ENCODE peak calls at places on chromosomes 2 and 18, in five cellular contexts. T is GM23338, N is sigmoid colon, G is Panc1, E is breast epithelium. X is an unnamed sample.

GRCh38 chr2:9255416-9255815 is 48.8 kb downstream of the ASAP2 start:
- DNase-seq in T (no peak), N (no peak), G (no peak), E (no peak), X (no peak)

GRCh38 chr2:69645926-69646325 is 2.4 kb upstream of the AAK1 start:
- DNase-seq in T (no peak), N (no peak), G (no peak), E (no peak), X (no peak)

GRCh38 chr2:190705280-190705679 is 56.4 kb downstream of the NAB1 start:
- DNase-seq in T (no peak), N (no peak), G (no peak), E (no peak), X (no peak)

GRCh38 chr2:217286833-217287232 is 427.0 kb upstream of the TNP1 start:
- DNase-seq in T (no peak), N (no peak), G (no peak), E (no peak), X (no peak)

GRCh38 chr2:86675611-86676015 is 44.5 kb upstream of the RMND5A start:
- DNase-seq in T (peak), N (peak), G (no peak), E (no peak), X (no peak)

GRCh38 chr2:235300368-235301201 is 193.3 kb upstream of the AGAP1 start:
- DNase-seq in T (no peak), N (no peak), G (no peak), E (no peak), X (no peak)

GRCh38 chr18:74790451-74790850 is 192.8 kb downstream of the ZNF407 start:
- DNase-seq in T (no peak), N (no peak), G (no peak), E (no peak), X (no peak)

GRCh38 chr2:144181006-144181405 is 338.9 kb downstream of the ZEB2 start:
- DNase-seq in T (no peak), N (no peak), G (no peak), E (no peak), X (no peak)

GRCh38 chr2:57602738-57603137 is 443.9 kb upstream of the VRK2 start:
- DNase-seq in T (no peak), N (no peak), G (no peak), E (no peak), X (no peak)

GRCh38 chr2:208879666-208880065 is 473.1 kb downstream of the PTH2R start:
- DNase-seq in T (no peak), N (no peak), G (no peak), E (no peak), X (no peak)

GRCh38 chr2:120104002-120104467 is 91.2 kb downstream of the EPB41L5 start:
- DNase-seq in T (no peak), N (no peak), G (no peak), E (no peak), X (no peak)

GRCh38 chr2:133674433-133675331 is 106.4 kb upstream of the NCKAP5 start:
- DNase-seq in T (peak), N (peak), G (no peak), E (peak), X (no peak)

GRCh38 chr2:119715409-119716295 is 36.7 kb downstream of the TMEM177 start:
- DNase-seq in T (no peak), N (peak), G (no peak), E (no peak), X (peak)

GRCh38 chr2:178282075-178282474 is 87.8 kb downstream of the OSBPL6 start:
- DNase-seq in T (peak), N (no peak), G (no peak), E (no peak), X (no peak)

GRCh38 chr2:27496357-27497287 is at the start of gene GCKR:
- DNase-seq in T (no peak), N (no peak), G (no peak), E (no peak), X (no peak)

GRCh38 chr2:38602136-38602731 is 494 bp downstream of the HNRNPLL start:
- DNase-seq in T (peak), N (peak), G (no peak), E (peak), X (peak)

GRCh38 chr2:15506231-15506819 is 54.8 kb downstream of the NBAS start:
- DNase-seq in T (no peak), N (no peak), G (no peak), E (no peak), X (no peak)

GRCh38 chr2:44562737-44563136 is 201.0 kb downstream of the CAMKMT start:
- DNase-seq in T (no peak), N (no peak), G (no peak), E (no peak), X (no peak)

GRCh38 chr2:20421988-20422678 is 24.7 kb upstream of the RHOB start:
- DNase-seq in T (no peak), N (peak), G (no peak), E (peak), X (peak)

GRCh38 chr2:25528173-25528572 is 145.2 kb downstream of the DTNB start:
- DNase-seq in T (no peak), N (no peak), G (no peak), E (no peak), X (no peak)

GRCh38 chr2:85661139-85661858 is 6.7 kb downstream of the SFTPB start:
- DNase-seq in T (no peak), N (peak), G (no peak), E (no peak), X (no peak)

GRCh38 chr18:57833441-57834101 is 30.5 kb upstream of the ATP8B1 start:
- DNase-seq in T (peak), N (no peak), G (no peak), E (no peak), X (no peak)

GRCh38 chr2:46866770-46867246 is 48.8 kb downstream of the MCFD2 start:
- DNase-seq in T (no peak), N (peak), G (no peak), E (no peak), X (no peak)
- TF ChIP-seq POLR2AphosphoS5 in T (no peak), N (peak), G (no peak), E (peak), X (no peak)

DNA sequence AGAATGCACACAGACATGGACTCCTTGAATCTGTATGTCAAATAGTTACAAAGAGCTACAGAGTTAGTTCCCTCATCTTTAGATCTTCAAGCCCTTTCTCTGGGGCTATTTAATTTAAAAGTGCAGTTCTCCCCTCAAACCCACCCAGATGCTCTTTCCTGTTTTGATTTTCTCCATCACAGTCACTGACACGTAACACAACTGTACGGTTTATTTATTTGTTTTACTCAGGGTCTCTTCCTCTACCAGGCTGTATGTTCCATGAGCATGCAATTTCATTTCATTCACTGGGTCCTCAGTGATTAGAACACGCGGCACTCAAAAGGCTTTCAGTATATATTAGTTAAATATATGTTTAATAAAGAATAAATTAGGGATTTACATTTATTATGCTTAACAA is 94.7 kb downstream of the DOCK10 start:
- DNase-seq in T (no peak), N (no peak), G (no peak), E (no peak), X (no peak)
- TF ChIP-seq POLR2AphosphoS5 in T (no peak), N (no peak), G (no peak), E (no peak), X (no peak)

DNA sequence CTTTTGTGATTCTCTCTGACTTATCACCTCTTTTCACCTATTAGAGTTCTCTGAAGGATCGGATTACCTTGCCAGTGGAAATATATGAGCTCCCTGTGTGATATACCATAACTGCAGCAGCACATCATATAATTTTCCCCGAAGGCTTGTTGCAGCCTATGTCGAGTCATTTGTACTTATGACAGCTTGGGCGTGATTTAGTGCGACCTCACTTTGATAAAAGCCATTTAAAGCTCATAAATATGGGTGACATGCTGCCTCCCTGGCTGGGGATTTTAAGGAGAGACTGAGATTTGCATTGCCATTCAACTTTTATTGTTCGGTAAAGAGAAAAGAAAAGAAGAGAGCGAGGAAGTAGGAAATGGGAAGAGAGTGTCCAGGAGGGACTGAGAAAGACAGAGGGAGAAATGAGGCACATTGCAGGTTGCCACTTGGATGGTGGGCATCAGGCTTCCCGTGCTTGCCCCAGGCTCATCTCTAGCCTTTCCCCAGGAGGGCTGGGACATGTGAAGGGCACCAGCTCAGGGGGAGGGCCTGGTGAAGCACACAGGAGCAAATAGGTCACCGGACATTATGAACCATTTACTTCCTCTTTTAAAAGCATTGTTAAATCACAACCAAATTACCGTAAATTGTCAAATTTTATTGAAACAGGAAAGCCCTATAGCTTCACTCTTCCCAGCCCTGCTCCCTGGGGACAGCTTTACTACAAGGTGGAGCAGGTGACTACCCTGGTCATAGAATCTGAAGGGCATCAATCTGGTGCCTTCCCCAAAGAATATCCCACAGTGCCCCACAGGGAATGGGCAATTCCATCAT is 161.3 kb downstream of the SETBP1 start:
- DNase-seq in T (no peak), N (no peak), G (no peak), E (no peak), X (no peak)
- TF ChIP-seq POLR2AphosphoS5 in T (no peak), N (no peak), G (no peak), E (no peak), X (no peak)

DNA sequence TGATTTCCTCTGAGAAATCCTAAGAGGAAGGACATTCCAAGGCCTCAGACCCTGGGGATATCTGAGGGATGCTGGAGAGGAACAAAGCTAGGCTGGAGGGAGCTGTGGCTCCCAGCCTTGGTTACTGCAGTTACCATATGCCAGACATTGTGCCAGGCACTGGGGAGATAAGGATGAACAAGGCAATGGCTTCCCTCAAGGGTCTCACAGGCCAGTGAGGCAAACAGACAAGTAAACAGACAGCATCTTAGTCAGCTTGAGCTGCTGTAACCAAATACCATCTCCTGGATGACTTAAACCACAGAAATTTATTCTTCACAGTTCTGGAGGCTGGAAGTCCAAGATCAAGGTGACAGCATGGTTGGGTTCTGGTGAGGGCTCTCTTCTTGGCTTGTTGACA is 91.8 kb downstream of the SKA1 start:
- DNase-seq in T (no peak), N (no peak), G (no peak), E (no peak), X (no peak)
- TF ChIP-seq POLR2AphosphoS5 in T (no peak), N (no peak), G (no peak), E (no peak), X (no peak)